ENCODE peak calls at places on chromosomes 13 and 19, in four cellular contexts. One of them, this sample, is unnamed.

GRCh38 chr13:36736119-36736726 is 62.4 kb downstream of the SERTM1 start:
- DNase-seq in H1: no peak
- DNase-seq in HepG2: peak; percentile 35
- DNase-seq in GM12878: no peak
- DNase-seq in this sample: peak; percentile 41

GRCh38 chr13:28678809-28679208 is 19.9 kb downstream of the POMP start:
- DNase-seq in GM12878: no peak
- DNase-seq in HepG2: no peak
- DNase-seq in H1: no peak
- DNase-seq in this sample: no peak

GRCh38 chr13:29758591-29759114 is 91.8 kb downstream of the UBL3 start:
- DNase-seq in HepG2: peak; percentile 5
- DNase-seq in H1: no peak
- DNase-seq in GM12878: peak; percentile 74
- DNase-seq in this sample: peak; percentile 13

GRCh38 chr13:100825551-100825950 is 151.0 kb upstream of the TMTC4 start:
- DNase-seq in HepG2: no peak
- DNase-seq in H1: no peak
- DNase-seq in GM12878: no peak
- DNase-seq in this sample: no peak

GRCh38 chr13:112061367-112062046 is 5.4 kb upstream of the SOX1 start:
- DNase-seq in GM12878: no peak
- DNase-seq in H1: no peak
- DNase-seq in HepG2: no peak
- DNase-seq in this sample: no peak

GRCh38 chr19:35513975-35514809 is 743 bp upstream of the DMKN start:
- DNase-seq in GM12878: no peak
- DNase-seq in HepG2: peak; percentile 25
- DNase-seq in H1: no peak
- DNase-seq in this sample: peak; percentile 34

GRCh38 chr13:66896933-66897332 is 333.2 kb downstream of the PCDH9 start:
- DNase-seq in H1: no peak
- DNase-seq in GM12878: no peak
- DNase-seq in HepG2: no peak
- DNase-seq in this sample: no peak

GRCh38 chr19:3586124-3586626 is 897 bp downstream of the GIPC3 start:
- DNase-seq in H1: no peak
- DNase-seq in GM12878: no peak
- DNase-seq in HepG2: no peak
- DNase-seq in this sample: peak; percentile 71

GRCh38 chr13:112674412-112675383 is 15.1 kb upstream of the ATP11A start:
- DNase-seq in HepG2: no peak
- DNase-seq in GM12878: no peak
- DNase-seq in H1: no peak
- DNase-seq in this sample: no peak

GRCh38 chr19:35718345-35719041 is 690 bp downstream of the KMT2B start:
- DNase-seq in GM12878: no peak
- DNase-seq in H1: no peak
- DNase-seq in HepG2: no peak
- DNase-seq in this sample: peak; percentile 27

GRCh38 chr19:3110126-3110825 is 16.1 kb downstream of the GNA11 start:
- DNase-seq in H1: no peak
- DNase-seq in HepG2: no peak
- DNase-seq in GM12878: no peak
- DNase-seq in this sample: no peak

GRCh38 chr19:2061936-2062729 is 11.1 kb upstream of the MKNK2 start:
- DNase-seq in HepG2: peak; percentile 33
- DNase-seq in H1: no peak
- DNase-seq in GM12878: no peak
- DNase-seq in this sample: peak; percentile 32

GRCh38 chr19:42363614-42364346 is 26.3 kb downstream of the CNFN start:
- DNase-seq in HepG2: no peak
- DNase-seq in H1: no peak
- DNase-seq in GM12878: peak; percentile 30
- DNase-seq in this sample: no peak

GRCh38 chr19:12828494-12828893 is 5.9 kb downstream of the RTBDN start:
- DNase-seq in HepG2: peak; percentile 40
- DNase-seq in H1: no peak
- DNase-seq in GM12878: no peak
- DNase-seq in this sample: peak; percentile 61

GRCh38 chr13:62293081-62293480 is 877.4 kb upstream of the PCDH20 start:
- DNase-seq in H1: no peak
- DNase-seq in GM12878: no peak
- DNase-seq in HepG2: no peak
- DNase-seq in this sample: no peak

GRCh38 chr13:44303681-44304432 is 69.8 kb upstream of the SERP2 start:
- DNase-seq in GM12878: no peak
- DNase-seq in H1: no peak
- DNase-seq in HepG2: no peak
- DNase-seq in this sample: no peak

GRCh38 chr19:31054430-31054829 is 294.8 kb downstream of the TSHZ3 start:
- DNase-seq in GM12878: no peak
- DNase-seq in HepG2: no peak
- DNase-seq in H1: peak; percentile 70
- DNase-seq in this sample: peak; percentile 30

GRCh38 chr13:98105929-98106336 is 37.0 kb upstream of the FARP1 start:
- DNase-seq in GM12878: no peak
- DNase-seq in HepG2: peak; percentile 90
- DNase-seq in H1: no peak
- DNase-seq in this sample: peak; percentile 55

GRCh38 chr13:29861694-29862110 is 11.3 kb upstream of the UBL3 start:
- DNase-seq in HepG2: peak; percentile 52
- DNase-seq in H1: no peak
- DNase-seq in GM12878: no peak
- DNase-seq in this sample: no peak

GRCh38 chr13:20441879-20442278 is 83.8 kb downstream of the CRYL1 start:
- DNase-seq in HepG2: no peak
- DNase-seq in GM12878: no peak
- DNase-seq in H1: no peak
- DNase-seq in this sample: no peak

GRCh38 chr13:39394811-39395685 is 207.9 kb downstream of the LHFPL6 start:
- DNase-seq in HepG2: no peak
- DNase-seq in GM12878: no peak
- DNase-seq in H1: no peak
- DNase-seq in this sample: no peak

GRCh38 chr13:23380534-23380933 is 53.0 kb downstream of the SACS start:
- DNase-seq in H1: no peak
- DNase-seq in HepG2: no peak
- DNase-seq in GM12878: no peak
- DNase-seq in this sample: no peak

GRCh38 chr13:114226699-114227323 is 7.9 kb upstream of the CDC16 start:
- DNase-seq in GM12878: peak; percentile 50
- DNase-seq in H1: peak; percentile 84
- DNase-seq in HepG2: peak; percentile 58
- DNase-seq in this sample: peak; percentile 68

GRCh38 chr13:98443329-98443728 is 133.6 kb downstream of the STK24 start:
- DNase-seq in GM12878: no peak
- DNase-seq in H1: no peak
- DNase-seq in HepG2: no peak
- DNase-seq in this sample: no peak

GRCh38 chr13:53694814-53695533 is 666.4 kb downstream of the OLFM4 start:
- DNase-seq in GM12878: no peak
- DNase-seq in HepG2: no peak
- DNase-seq in H1: no peak
- DNase-seq in this sample: no peak

GRCh38 chr13:98766120-98766519 is 13.6 kb upstream of the SLC15A1 start:
- DNase-seq in H1: no peak
- DNase-seq in HepG2: no peak
- DNase-seq in GM12878: no peak
- DNase-seq in this sample: no peak

GRCh38 chr19:6737873-6738725 is 719 bp upstream of the GPR108 start:
- DNase-seq in H1: no peak
- DNase-seq in GM12878: no peak
- DNase-seq in HepG2: peak; percentile 87
- DNase-seq in this sample: peak; percentile 64

GRCh38 chr19:34662919-34663318 is 14.0 kb downstream of the SCGB2B2 start:
- DNase-seq in GM12878: no peak
- DNase-seq in HepG2: peak; percentile 51
- DNase-seq in H1: peak; percentile 19
- DNase-seq in this sample: peak; percentile 62

GRCh38 chr13:110912651-110913051 is 2.2 kb downstream of the ANKRD10 start:
- DNase-seq in HepG2: peak; percentile 54
- DNase-seq in GM12878: no peak
- DNase-seq in H1: no peak
- DNase-seq in this sample: no peak

GRCh38 chr13:80276371-80277289 is 64.3 kb downstream of the SPRY2 start:
- DNase-seq in GM12878: no peak
- DNase-seq in H1: peak; percentile 17
- DNase-seq in HepG2: peak; percentile 15
- DNase-seq in this sample: no peak

GRCh38 chr19:14147797-14148605 is 11.6 kb upstream of the ASF1B start:
- DNase-seq in GM12878: no peak
- DNase-seq in HepG2: peak; percentile 39
- DNase-seq in H1: no peak
- DNase-seq in this sample: peak; percentile 81

GRCh38 chr19:30228113-30228725 is 144.0 kb upstream of the ZNF536 start:
- DNase-seq in HepG2: no peak
- DNase-seq in GM12878: no peak
- DNase-seq in H1: no peak
- DNase-seq in this sample: no peak

GRCh38 chr19:3062165-3063105 is at the start of gene TLE5:
- DNase-seq in HepG2: peak; percentile 43
- DNase-seq in H1: no peak
- DNase-seq in GM12878: no peak
- DNase-seq in this sample: peak; percentile 89

DNA sequence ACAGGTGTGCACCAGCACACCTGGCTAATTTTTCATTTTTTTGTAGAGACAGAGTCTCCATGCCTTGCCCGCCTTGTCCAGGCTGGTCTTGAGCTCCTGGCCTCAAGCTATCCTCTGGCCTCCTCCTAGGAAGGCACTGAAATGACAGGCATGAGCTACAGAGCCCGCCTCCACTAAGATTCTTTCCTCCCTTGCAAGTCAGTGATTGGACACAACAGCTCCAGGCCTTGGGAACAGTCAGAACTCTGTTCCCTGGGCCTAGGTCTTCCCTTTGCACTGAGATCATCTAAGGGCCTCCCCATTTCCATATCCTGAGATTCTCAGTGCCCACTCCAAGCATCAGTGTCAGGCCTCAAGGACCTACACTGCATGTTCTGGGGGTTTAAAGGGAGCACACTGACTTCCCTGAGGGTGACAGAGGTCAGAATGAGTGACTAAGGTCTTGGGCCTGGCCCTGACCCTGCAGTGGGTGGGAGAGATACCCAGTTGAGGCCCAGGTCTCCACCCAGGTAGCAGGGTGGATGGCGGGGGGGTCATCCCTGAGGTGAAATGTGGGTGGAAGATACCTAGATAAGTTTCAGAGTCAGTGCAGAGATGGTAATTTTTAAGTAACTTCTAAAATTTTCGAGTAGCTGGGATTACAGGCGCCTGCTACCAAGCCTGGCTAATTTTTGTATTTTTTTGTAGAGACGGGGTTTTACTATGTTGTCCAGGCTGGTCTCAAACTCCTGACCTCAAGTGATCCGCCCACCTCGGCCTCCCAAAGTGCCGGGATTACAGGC is 17.3 kb upstream of the ERCC1 start:
- DNase-seq in H1: no peak
- DNase-seq in GM12878: no peak
- DNase-seq in HepG2: no peak
- DNase-seq in this sample: peak; percentile 61
- TF ChIP-seq BRCA1 in H1: no peak
- TF ChIP-seq BRCA1 in GM12878: no peak
- TF ChIP-seq BRCA1 in HepG2: no peak
- TF ChIP-seq BRCA1 in this sample: no peak

DNA sequence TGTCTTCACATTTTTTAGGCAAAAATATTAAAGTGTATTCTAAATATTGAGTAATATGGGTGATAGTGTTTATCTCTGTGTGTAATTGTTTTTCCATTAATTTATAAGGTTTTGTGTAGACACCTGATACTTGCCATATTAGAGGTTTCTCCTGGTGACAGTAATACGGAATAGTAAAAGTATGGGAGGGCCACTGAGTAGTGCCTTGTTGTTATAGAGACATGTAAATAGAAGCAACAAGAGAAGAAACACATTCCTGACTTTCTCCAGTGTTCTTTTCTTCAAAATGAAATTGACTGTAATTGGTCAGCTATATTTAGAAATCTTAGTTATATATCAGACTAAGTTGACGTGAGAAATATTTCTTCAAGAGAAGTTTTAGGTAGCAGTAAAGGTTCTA is 18.5 kb downstream of the RNASEH2B start:
- DNase-seq in HepG2: no peak
- DNase-seq in GM12878: no peak
- DNase-seq in H1: no peak
- DNase-seq in this sample: no peak
- TF ChIP-seq BRCA1 in HepG2: no peak
- TF ChIP-seq BRCA1 in GM12878: no peak
- TF ChIP-seq BRCA1 in H1: no peak
- TF ChIP-seq BRCA1 in this sample: no peak

GRCh38 chr19:33060586-33060985 is 4.1 kb downstream of the RHPN2 start:
- DNase-seq in GM12878: no peak
- DNase-seq in HepG2: no peak
- DNase-seq in H1: no peak
- DNase-seq in this sample: no peak
- TF ChIP-seq BRCA1 in GM12878: no peak
- TF ChIP-seq BRCA1 in HepG2: no peak
- TF ChIP-seq BRCA1 in H1: no peak
- TF ChIP-seq BRCA1 in this sample: no peak

DNA sequence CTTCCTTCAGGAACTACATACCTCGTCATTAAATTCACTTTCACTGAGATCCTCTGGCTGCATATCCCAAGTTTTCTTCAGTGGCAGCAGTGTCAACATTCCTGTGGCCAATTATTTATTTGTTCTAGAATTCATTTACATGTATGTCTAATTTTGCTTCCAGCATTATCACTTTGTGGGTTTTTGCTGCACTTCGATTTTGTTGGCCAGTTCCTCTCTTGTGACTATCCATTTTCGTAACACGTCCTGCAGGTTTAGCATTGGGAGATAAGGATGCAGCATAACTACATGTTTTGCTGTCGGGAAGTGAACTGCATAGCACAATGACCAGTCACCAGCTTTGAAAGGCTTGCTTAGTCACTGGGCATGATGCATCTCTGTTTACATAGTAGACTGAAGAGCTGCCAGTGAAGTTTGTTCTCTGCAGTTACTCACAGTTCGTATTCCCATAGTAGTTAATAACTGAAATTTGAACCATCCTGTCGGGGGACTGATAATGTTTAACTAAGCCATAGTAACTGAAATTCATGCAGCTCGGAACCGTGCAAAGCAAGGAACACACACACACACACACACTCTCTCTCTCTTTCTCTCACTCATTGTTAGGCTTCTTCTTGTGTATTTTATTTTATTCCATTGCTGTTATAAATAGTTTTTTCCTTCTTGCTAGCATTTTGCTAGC is 28.3 kb downstream of the ZNF507 start:
- DNase-seq in H1: no peak
- DNase-seq in HepG2: peak; percentile 100
- DNase-seq in GM12878: no peak
- DNase-seq in this sample: peak; percentile 55
- TF ChIP-seq BRCA1 in H1: no peak
- TF ChIP-seq BRCA1 in HepG2: no peak
- TF ChIP-seq BRCA1 in GM12878: no peak
- TF ChIP-seq BRCA1 in this sample: no peak